ENCODE peak calls at places on chromosomes 16 and 17, in seven cellular contexts. F is thyroid gland, R is PC-3, A is body of pancreas, U is cardiac fibroblast, C is pancreas, K is GM12865. D is an unnamed sample.

GRCh38 chr17:78972507-78973105 is 7.1 kb downstream of the LGALS3BP start:
- DNase-seq in F (no peak), R (no peak), A (no peak), U (no peak), C (no peak), K (no peak), D (no peak)

GRCh38 chr17:79915850-79916430 is 76.7 kb upstream of the CBX4 start:
- DNase-seq in F (no peak), R (peak; percentile 80), A (peak; percentile 52), U (peak; percentile 51), C (peak; percentile 68), K (peak; percentile 41), D (no peak)

GRCh38 chr16:4515611-4516233 is 22.9 kb downstream of the CDIP1 start:
- DNase-seq in F (no peak), R (no peak), A (no peak), U (peak; percentile 46), C (no peak), K (peak; percentile 72), D (no peak)

GRCh38 chr16:21028728-21029127 is 121.9 kb downstream of the DNAH3 start:
- DNase-seq in F (no peak), R (no peak), A (no peak), U (no peak), C (no peak), K (no peak), D (no peak)

GRCh38 chr17:83185023-83186002 is 105.9 kb downstream of the METRNL start:
- DNase-seq in F (no peak), R (no peak), A (peak; percentile 2), U (no peak), C (no peak), K (no peak), D (no peak)

GRCh38 chr17:76674600-76674999 is 31.0 kb upstream of the ST6GALNAC1 start:
- DNase-seq in F (no peak), R (no peak), A (no peak), U (no peak), C (no peak), K (no peak), D (no peak)

GRCh38 chr17:71052971-71053370 is 883.6 kb downstream of the KCNJ2 start:
- DNase-seq in F (peak; percentile 32), R (no peak), A (no peak), U (no peak), C (no peak), K (no peak), D (no peak)

GRCh38 chr17:45784583-45785372 is 658 bp downstream of the CRHR1 start:
- DNase-seq in F (peak; percentile 39), R (peak; percentile 32), A (peak; percentile 34), U (peak; percentile 5), C (peak; percentile 51), K (no peak), D (no peak)

GRCh38 chr17:9021158-9021984 is at the start of gene NTN1:
- DNase-seq in F (peak; percentile 43), R (peak; percentile 17), A (peak; percentile 58), U (peak; percentile 35), C (peak; percentile 69), K (peak; percentile 54), D (no peak)

GRCh38 chr17:77963441-77963840 is 4.9 kb downstream of the TNRC6C start:
- DNase-seq in F (peak; percentile 32), R (no peak), A (no peak), U (peak; percentile 94), C (no peak), K (no peak), D (peak; percentile 48)

GRCh38 chr16:16797239-16797638 is 418.3 kb downstream of the NPIPA7 start:
- DNase-seq in F (no peak), R (no peak), A (no peak), U (no peak), C (no peak), K (peak; percentile 1), D (no peak)

GRCh38 chr17:8151641-8152111 is 528 bp downstream of the PER1 start:
- DNase-seq in F (peak; percentile 95), R (peak; percentile 36), A (peak; percentile 88), U (peak; percentile 86), C (peak; percentile 88), K (no peak), D (peak; percentile 47)

GRCh38 chr17:62705781-62706597 is 78.5 kb downstream of the MRC2 start:
- DNase-seq in F (no peak), R (no peak), A (no peak), U (peak; percentile 41), C (no peak), K (no peak), D (no peak)

GRCh38 chr16:71369494-71369893 is 11.0 kb downstream of the CALB2 start:
- DNase-seq in F (peak; percentile 4), R (no peak), A (no peak), U (no peak), C (no peak), K (peak; percentile 5), D (no peak)

GRCh38 chr17:80625627-80626026 is 81.0 kb downstream of the RPTOR start:
- DNase-seq in F (no peak), R (no peak), A (no peak), U (no peak), C (no peak), K (no peak), D (no peak)

GRCh38 chr17:32235588-32235987 is 30.0 kb upstream of the RHBDL3 start:
- DNase-seq in F (no peak), R (no peak), A (no peak), U (no peak), C (no peak), K (no peak), D (no peak)

GRCh38 chr17:70239391-70239826 is 70.1 kb downstream of the KCNJ2 start:
- DNase-seq in F (no peak), R (no peak), A (no peak), U (no peak), C (no peak), K (no peak), D (no peak)

GRCh38 chr16:1613240-1613639 is 1.1 kb downstream of the CRAMP1 start:
- DNase-seq in F (no peak), R (peak; percentile 6), A (no peak), U (no peak), C (no peak), K (no peak), D (no peak)

GRCh38 chr16:1612320-1613111 is at the start of gene CRAMP1:
- DNase-seq in F (no peak), R (no peak), A (peak; percentile 39), U (no peak), C (no peak), K (peak; percentile 18), D (no peak)

GRCh38 chr16:1614226-1615102 is 2.3 kb downstream of the CRAMP1 start:
- DNase-seq in F (peak; percentile 21), R (peak; percentile 12), A (peak; percentile 17), U (peak; percentile 44), C (peak; percentile 40), K (peak; percentile 42), D (no peak)

GRCh38 chr16:1613728-1614225 is 1.6 kb downstream of the CRAMP1 start:
- DNase-seq in F (peak; percentile 13), R (no peak), A (peak; percentile 24), U (no peak), C (peak; percentile 45), K (no peak), D (no peak)

DNA sequence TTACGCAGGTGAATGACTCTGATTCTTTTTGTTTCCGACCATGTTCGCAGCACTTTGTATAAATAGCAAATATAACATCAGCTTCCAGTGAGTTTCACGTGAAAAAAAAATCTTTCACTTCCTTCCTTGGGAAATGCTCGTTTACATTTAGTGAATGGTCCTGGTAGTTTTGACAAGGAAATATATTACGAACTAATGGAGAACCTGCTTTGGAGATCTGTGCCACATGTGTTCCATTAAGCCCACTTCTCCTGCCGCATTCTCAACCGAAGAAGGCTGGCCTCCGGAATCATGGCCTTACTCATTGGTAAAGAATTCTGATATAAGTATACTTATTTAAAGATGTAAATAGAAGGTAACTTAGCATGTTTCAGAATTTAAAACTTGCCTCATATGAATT is 3.6 kb downstream of the CRAMP1 start:
- DNase-seq in F (no peak), R (no peak), A (no peak), U (no peak), C (no peak), K (no peak), D (no peak)
- H3K4me3 ChIP-seq in F (no peak overlapping the region), R (peak overlapping the region; percentile 66), A (no peak overlapping the region), U (no peak overlapping the region), C (no peak overlapping the region), K (no peak overlapping the region), D (no peak overlapping the region)

GRCh38 chr17:3907483-3908216 is 8.6 kb downstream of the P2RX1 start:
- DNase-seq in F (no peak), R (no peak), A (peak; percentile 37), U (no peak), C (no peak), K (no peak), D (no peak)
- TF ChIP-seq CTCF in F (peak; percentile 26), R (peak; percentile 49), A (peak; percentile 59), U (no peak), C (no peak), K (peak; percentile 28), D (peak; percentile 28)

DNA sequence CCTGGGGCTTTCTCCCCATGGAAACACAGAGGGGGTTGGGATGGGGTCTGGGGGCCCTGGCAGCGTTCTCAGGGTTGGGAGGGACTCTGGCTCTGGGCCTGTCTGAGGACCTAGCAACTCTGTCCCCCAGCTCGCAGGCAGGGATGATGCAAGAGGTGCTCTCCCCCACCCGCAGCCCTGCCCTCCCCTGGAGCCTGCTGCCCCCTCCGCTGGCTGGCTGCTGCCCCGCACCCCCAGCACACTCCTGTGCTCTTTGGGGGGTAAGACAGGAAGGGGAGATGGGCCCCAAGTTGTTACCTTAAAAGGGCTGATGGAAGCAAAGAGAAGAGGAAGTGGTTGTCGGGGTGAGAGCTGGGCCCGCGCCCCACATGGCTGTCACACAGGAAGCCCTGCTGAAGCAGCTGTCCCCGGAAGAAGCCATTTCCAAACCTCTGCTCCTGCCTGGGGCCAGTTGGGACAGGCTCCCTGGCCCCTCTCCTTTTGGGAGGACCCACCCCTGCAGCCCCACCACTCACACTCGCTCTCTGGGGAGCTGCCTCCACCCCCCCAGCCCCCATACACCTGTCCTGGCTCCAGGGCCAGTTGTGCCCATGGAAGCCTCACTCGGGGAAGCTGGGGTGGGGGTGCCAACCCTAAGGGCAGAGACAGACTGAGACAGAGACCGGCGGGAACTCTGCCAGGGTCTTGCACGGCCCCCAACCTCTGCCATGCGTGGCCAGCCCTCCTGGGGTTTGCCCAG is 2.5 kb downstream of the CORO1A start:
- DNase-seq in F (peak; percentile 35), R (no peak), A (peak; percentile 19), U (no peak), C (peak; percentile 51), K (peak; percentile 98), D (no peak)
- H3K4me3 ChIP-seq in F (no peak overlapping the region), R (no peak overlapping the region), A (no peak overlapping the region), U (no peak overlapping the region), C (no peak overlapping the region), K (peak overlapping the region; percentile 83), D (no peak overlapping the region)

DNA sequence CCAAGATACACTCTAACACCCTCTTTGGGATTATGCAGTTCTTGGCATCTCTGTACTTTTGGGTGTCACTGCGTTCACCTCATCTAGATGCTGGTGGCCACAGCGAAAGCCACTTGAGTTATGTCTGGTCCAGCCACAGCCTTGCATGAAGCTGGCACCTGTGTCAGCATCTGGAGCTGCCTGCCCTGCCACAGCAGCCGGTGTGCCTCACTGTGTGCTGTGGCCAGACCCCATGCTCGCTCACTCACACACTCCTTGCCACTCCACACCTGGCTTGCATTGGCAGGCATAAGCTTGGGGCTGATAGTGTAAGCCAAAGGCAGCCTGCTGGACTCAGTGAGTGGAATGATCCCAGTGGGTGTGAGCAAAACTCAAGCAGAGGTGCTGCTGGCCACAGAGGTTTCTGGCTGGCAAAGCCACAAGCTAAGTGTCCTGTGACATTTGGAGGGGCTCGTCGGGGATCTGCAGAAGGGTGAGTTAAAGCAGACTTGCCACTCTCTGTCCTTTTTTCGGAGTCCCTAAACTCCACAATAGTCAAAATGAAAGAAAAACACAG is 442.7 kb upstream of the CDH8 start:
- DNase-seq in F (no peak), R (no peak), A (no peak), U (no peak), C (no peak), K (peak; percentile 27), D (no peak)
- TF ChIP-seq CTCF in F (no peak), R (no peak), A (no peak), U (no peak), C (no peak), K (no peak), D (no peak)

D was measured in LNCaP clone FGC.